ENCODE peak calls at places on chromosomes 16 and 17, in four cellular contexts. P is small intestine, T is suprapubic skin, Q is right atrium auricular region. M is an unnamed sample.

GRCh38 chr16:87628940-87629339 is 26.6 kb downstream of the JPH3 start:
- DNase-seq in Q (no peak), P (no peak), T (no peak), M (no peak)

GRCh38 chr17:74907012-74907411 is 13.6 kb upstream of the FADS6 start:
- DNase-seq in T (no peak), Q (no peak), P (no peak), M (no peak)

GRCh38 chr17:81652901-81653771 is 3.2 kb downstream of the PDE6G start:
- DNase-seq in P (no peak), Q (no peak), T (no peak), M (no peak)

GRCh38 chr17:37212184-37212583 is 163.6 kb upstream of the C17orf78 start:
- DNase-seq in T (no peak), Q (no peak), P (no peak), M (no peak)

GRCh38 chr17:36001862-36002603 is 680 bp upstream of the CCL15 start:
- DNase-seq in T (no peak), Q (no peak), P (peak; percentile 99), M (no peak)

GRCh38 chr16:82943371-82943770 is 316.6 kb downstream of the CDH13 start:
- DNase-seq in P (no peak), Q (no peak), T (no peak), M (no peak)

GRCh38 chr16:48960830-48961229 is 320.8 kb downstream of the CBLN1 start:
- DNase-seq in Q (no peak), T (no peak), P (no peak), M (no peak)

GRCh38 chr17:64741038-64741641 is 79.0 kb upstream of the SMURF2 start:
- DNase-seq in Q (no peak), T (peak; percentile 65), P (no peak), M (no peak)

GRCh38 chr16:4053663-4054479 is 62.4 kb downstream of the ADCY9 start:
- DNase-seq in T (peak; percentile 84), P (no peak), Q (no peak), M (peak; percentile 84)

GRCh38 chr16:63617990-63618763 is 1503.7 kb downstream of the CDH11 start:
- DNase-seq in P (peak; percentile 43), Q (no peak), T (no peak), M (no peak)

GRCh38 chr17:50501054-50501453 is 7.2 kb upstream of the MYCBPAP start:
- DNase-seq in Q (no peak), P (peak; percentile 86), T (no peak), M (no peak)

GRCh38 chr16:70604407-70605283 is 41.7 kb upstream of the IL34 start:
- DNase-seq in T (no peak), Q (no peak), P (no peak), M (no peak)

GRCh38 chr16:89142474-89143197 is 28.9 kb upstream of the CDH15 start:
- DNase-seq in Q (no peak), T (no peak), P (peak; percentile 29), M (no peak)

GRCh38 chr16:66320774-66321173 is 45.7 kb upstream of the CDH5 start:
- DNase-seq in Q (no peak), T (no peak), P (no peak), M (no peak)

GRCh38 chr16:683396-684066 is 603 bp downstream of the JMJD8 start:
- DNase-seq in Q (no peak), P (peak; percentile 24), T (peak; percentile 74), M (no peak)

GRCh38 chr16:1299012-1299867 is 10.2 kb upstream of the UBE2I start:
- DNase-seq in P (peak; percentile 51), Q (no peak), T (no peak), M (no peak)

GRCh38 chr16:5867250-5867649 is 769.7 kb upstream of the EEF2KMT start:
- DNase-seq in T (no peak), P (no peak), Q (no peak), M (no peak)

GRCh38 chr16:21673469-21673868 is 9.7 kb downstream of the OTOA start:
- DNase-seq in Q (no peak), T (no peak), P (no peak), M (no peak)

GRCh38 chr17:75898791-75899190 is 2.0 kb upstream of the TRIM65 start:
- DNase-seq in Q (no peak), P (no peak), T (no peak), M (no peak)

GRCh38 chr16:78629173-78629572 is 529.7 kb downstream of the WWOX start:
- DNase-seq in Q (no peak), T (no peak), P (no peak), M (no peak)

GRCh38 chr16:26672206-26672605 is 394.5 kb upstream of the C16orf82 start:
- DNase-seq in T (no peak), P (no peak), Q (no peak), M (no peak)

GRCh38 chr16:5257462-5257861 is 159.9 kb upstream of the EEF2KMT start:
- DNase-seq in T (no peak), Q (no peak), P (no peak), M (no peak)

GRCh38 chr17:229945-230235 is 48.4 kb upstream of the DOC2B start:
- DNase-seq in T (no peak), Q (no peak), P (no peak), M (no peak)

M was measured in coronary artery.